ENCODE peak calls at places on chromosomes 5 and 9, in six cellular contexts. T is ovary, B is HepG2, H is tibial nerve, N is A549, L is transverse colon. M is an unnamed sample.

GRCh38 chr5:179406031-179406681 is 60.9 kb upstream of the ADAMTS2 start:
- DNase-seq in N (no peak), T (no peak), L (no peak), H (peak), B (no peak), M (peak)

GRCh38 chr9:127181595-127182190 is 59.3 kb upstream of the ANGPTL2 start:
- DNase-seq in H (no peak), N (no peak), B (no peak), L (peak), T (peak), M (peak)

GRCh38 chr9:8589476-8589875 is 789.9 kb upstream of the DMAC1 start:
- DNase-seq in N (no peak), B (no peak), T (no peak), L (no peak), H (no peak), M (no peak)

GRCh38 chr9:116643691-116644090 is 43.4 kb upstream of the TRIM32 start:
- DNase-seq in B (no peak), T (no peak), H (no peak), L (no peak), N (no peak), M (no peak)

GRCh38 chr5:11377896-11378295 is 526.4 kb downstream of the CTNND2 start:
- DNase-seq in L (no peak), T (no peak), N (no peak), B (no peak), H (no peak), M (no peak)

GRCh38 chr5:91840412-91840811 is 457.3 kb upstream of the ARRDC3 start:
- DNase-seq in L (no peak), B (no peak), N (no peak), H (no peak), T (no peak), M (no peak)

GRCh38 chr5:14742427-14743010 is 78.0 kb downstream of the OTULIN start:
- DNase-seq in L (no peak), B (no peak), T (no peak), H (no peak), N (no peak), M (no peak)

GRCh38 chr9:9212963-9213362 is 1399.8 kb downstream of the PTPRD start:
- DNase-seq in B (no peak), L (no peak), N (no peak), H (no peak), T (no peak), M (no peak)

GRCh38 chr9:33044677-33045282 is 19.7 kb downstream of the DNAJA1 start:
- DNase-seq in B (no peak), N (peak), T (peak), H (no peak), L (peak), M (no peak)

GRCh38 chr9:85742630-85742928 is 825 bp upstream of the AGTPBP1 start:
- DNase-seq in L (no peak), N (no peak), T (no peak), B (no peak), H (no peak), M (no peak)

GRCh38 chr9:98550206-98550820 is 158.4 kb downstream of the GABBR2 start:
- DNase-seq in B (no peak), T (no peak), H (no peak), L (no peak), N (no peak), M (no peak)

GRCh38 chr5:126139773-126140172 is 283.4 kb upstream of the GRAMD2B start:
- DNase-seq in N (no peak), H (no peak), L (no peak), T (no peak), B (no peak), M (no peak)

GRCh38 chr5:105508519-105508918 is 1945.9 kb upstream of the NUDT12 start:
- DNase-seq in T (no peak), L (no peak), H (no peak), B (no peak), N (no peak), M (no peak)

GRCh38 chr5:404666-405241 is 38.2 kb upstream of the EXOC3 start:
- DNase-seq in T (peak), N (no peak), H (no peak), B (no peak), L (no peak), M (peak)

GRCh38 chr9:136075134-136075841 is 19.8 kb downstream of the NACC2 start:
- DNase-seq in H (no peak), N (no peak), L (no peak), B (no peak), T (no peak), M (no peak)

GRCh38 chr9:114958021-114958846 is 27.8 kb upstream of the TNFSF8 start:
- DNase-seq in T (no peak), L (peak), N (no peak), H (peak), B (no peak), M (peak)

GRCh38 chr5:124737651-124738050 is 8.8 kb downstream of the ZNF608 start:
- DNase-seq in L (no peak), B (no peak), N (no peak), H (no peak), T (no peak), M (no peak)

GRCh38 chr5:67238191-67238590 is 41.6 kb upstream of the CD180 start:
- DNase-seq in L (no peak), H (no peak), N (no peak), B (no peak), T (no peak), M (no peak)

GRCh38 chr5:157049605-157050004 is 9.3 kb downstream of the HAVCR1 start:
- DNase-seq in L (no peak), T (no peak), B (peak), H (no peak), N (peak), M (no peak)

GRCh38 chr5:107705390-107706014 is 34.8 kb upstream of the EFNA5 start:
- DNase-seq in L (no peak), B (no peak), H (no peak), T (no peak), N (no peak), M (no peak)

GRCh38 chr5:7904170-7904569 is 35.2 kb downstream of the MTRR start:
- DNase-seq in T (no peak), H (no peak), N (peak), B (peak), L (no peak), M (no peak)

GRCh38 chr9:82890865-82891264 is 172.1 kb downstream of the RASEF start:
- DNase-seq in N (no peak), B (no peak), L (no peak), H (no peak), T (no peak), M (no peak)

GRCh38 chr5:54985301-54986268 is at the start of gene ESM1:
- DNase-seq in B (no peak), L (no peak), N (no peak), T (no peak), H (no peak), M (no peak)

GRCh38 chr5:51987679-51988209 is 604.5 kb downstream of the ISL1 start:
- DNase-seq in L (no peak), N (no peak), B (no peak), H (no peak), T (no peak), M (no peak)

GRCh38 chr9:83932001-83932400 is 10.8 kb upstream of the KIF27 start:
- DNase-seq in T (no peak), H (no peak), N (no peak), B (no peak), L (no peak), M (no peak)

GRCh38 chr5:160744253-160745112 is 107.5 kb downstream of the ATP10B start:
- DNase-seq in T (no peak), B (no peak), H (no peak), N (no peak), L (no peak), M (no peak)

GRCh38 chr5:141814064-141814982 is 63.9 kb downstream of the PCDH1 start:
- DNase-seq in B (peak), H (no peak), N (peak), L (peak), T (no peak), M (no peak)

GRCh38 chr5:147935032-147935431 is 28.7 kb upstream of the C5orf46 start:
- DNase-seq in N (peak), H (peak), B (peak), L (no peak), T (no peak), M (no peak)

DNA sequence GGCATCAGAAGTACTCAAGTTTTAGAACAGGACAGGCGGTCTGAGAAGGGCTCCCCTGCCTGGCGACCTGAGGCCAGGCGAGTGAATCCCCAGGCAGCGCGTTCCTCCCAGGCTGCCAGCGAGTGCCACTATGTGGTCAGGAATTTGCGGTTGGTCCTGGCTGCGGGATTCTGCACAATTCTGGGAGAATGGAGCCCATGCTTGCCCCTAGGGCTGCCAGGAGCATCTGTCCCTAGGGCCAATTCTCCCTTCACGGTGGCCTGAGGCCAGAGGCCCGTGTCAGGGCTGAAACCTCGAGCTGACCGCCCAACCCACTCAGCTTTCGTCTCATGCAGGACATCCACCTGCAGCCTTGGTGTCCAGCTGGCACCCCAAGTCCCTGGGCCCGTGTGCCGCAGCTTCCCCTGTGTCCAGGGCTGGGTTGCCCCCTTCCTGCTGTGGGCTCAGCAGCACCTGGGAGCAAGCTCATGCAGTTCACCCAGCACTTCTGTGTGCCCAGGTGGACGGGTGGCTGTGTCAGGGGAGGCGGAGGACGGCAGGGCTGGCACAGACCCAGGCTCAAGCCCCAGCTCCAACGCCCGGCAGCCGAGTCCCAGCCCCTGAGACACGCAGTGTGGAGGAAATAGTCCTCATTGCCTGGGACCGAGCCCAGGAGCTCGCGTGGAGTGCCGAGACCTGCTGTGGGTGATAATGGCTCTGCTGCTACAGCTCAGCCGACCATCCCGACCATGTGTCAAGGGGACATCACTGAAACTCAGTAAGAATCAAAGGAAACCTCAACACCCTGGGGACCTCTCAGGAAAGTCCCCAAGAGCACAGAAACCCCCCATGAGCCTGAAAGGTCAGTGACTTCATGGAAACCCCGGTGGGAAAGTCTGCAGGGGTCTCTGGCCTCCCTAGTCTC is 39.1 kb downstream of the LPCAT1 start:
- DNase-seq in N (no peak), B (no peak), T (no peak), H (no peak), L (no peak), M (no peak)
- TF ChIP-seq POLR2A in N (no peak), B (no peak), T (no peak), H (no peak), L (no peak), M (no peak)

GRCh38 chr9:133992780-133993634 is 883 bp upstream of the VAV2 start:
- DNase-seq in H (peak), N (peak), B (peak), L (peak), T (peak), M (peak)

GRCh38 chr9:133996531-133997520 is 4.7 kb upstream of the VAV2 start:
- DNase-seq in L (no peak), N (no peak), H (no peak), B (no peak), T (no peak), M (no peak)

GRCh38 chr9:133994359-133995011 is 2.4 kb upstream of the VAV2 start:
- DNase-seq in N (peak), B (peak), T (peak), H (peak), L (peak), M (peak)

GRCh38 chr9:133993635-133994253 is 1.6 kb upstream of the VAV2 start:
- DNase-seq in L (no peak), H (no peak), B (no peak), T (no peak), N (no peak), M (no peak)

DNA sequence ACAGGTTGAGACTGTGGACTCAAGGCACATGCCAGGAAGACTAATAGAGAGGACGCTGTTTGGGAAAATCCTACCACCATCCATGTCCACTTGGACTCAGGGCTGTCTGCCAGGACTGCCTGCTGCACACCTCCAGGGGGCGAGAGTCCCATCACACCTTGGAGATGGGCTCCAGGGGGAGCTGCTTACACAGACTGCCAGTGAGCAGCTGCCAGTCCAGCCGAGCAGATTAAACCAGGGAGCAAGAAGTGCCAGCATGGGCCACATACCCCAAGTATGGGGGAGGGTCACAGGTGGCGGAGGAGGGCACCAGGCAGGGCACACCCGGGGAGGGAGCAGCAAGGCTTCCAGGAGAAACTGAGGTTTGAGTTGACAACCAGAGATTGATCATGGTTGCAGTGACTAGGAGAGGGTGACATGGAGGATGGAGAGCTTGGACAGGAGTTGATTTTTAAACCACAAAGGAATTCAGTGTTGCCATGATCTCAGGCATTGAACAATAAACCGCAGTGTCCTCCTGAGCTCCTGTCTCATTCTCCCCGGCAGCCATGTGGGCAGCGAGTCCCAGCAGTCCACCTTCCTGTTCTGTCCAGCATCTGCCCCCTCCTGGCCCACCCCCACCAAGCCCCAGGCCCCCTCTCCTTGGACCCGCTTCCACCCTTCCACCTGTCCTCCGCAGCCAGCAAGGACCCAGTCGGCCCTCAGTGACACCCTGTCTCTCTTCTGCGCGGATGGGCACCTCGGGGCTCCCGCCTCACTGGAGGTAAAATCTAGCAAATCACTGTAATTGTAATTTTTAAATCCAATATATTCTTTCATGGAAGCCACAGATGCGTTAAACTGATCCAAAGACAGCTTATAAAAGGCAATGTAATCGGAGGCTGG is 3.1 kb upstream of the VAV2 start:
- DNase-seq in H (no peak), N (peak), T (no peak), L (no peak), B (peak), M (no peak)
- TF ChIP-seq CTCF in H (no peak), N (no peak), T (no peak), L (no peak), B (peak), M (no peak)

DNA sequence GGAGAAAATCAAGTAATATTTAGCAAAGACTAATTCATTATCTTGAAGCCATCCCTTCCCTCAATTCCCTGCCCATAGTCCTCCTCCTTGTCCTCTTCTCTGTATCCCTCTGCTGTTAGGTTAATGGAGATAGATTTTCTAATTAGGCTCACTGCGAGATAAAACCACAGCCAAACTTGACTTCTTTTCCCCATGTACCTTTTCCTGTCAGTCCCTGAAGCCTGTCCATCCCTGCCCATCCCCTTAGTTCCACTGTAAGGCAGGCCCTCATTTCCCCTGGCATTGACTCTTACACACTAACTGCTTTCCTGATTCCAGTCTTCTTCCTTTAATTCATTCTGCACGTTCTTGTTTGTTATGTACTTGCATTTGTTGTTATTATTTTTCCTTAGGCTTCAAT is 1.2 kb downstream of the TLR4 start:
- DNase-seq in B (no peak), L (no peak), H (no peak), N (no peak), T (no peak), M (no peak)
- H3K4me3 ChIP-seq in B (no peak), L (peak), H (peak), N (no peak), T (no peak), M (no peak)

GRCh38 chr5:62576570-62577172 is 1.9 kb upstream of the LRRC70 start:
- DNase-seq in B (no peak), H (no peak), L (no peak), T (no peak), N (no peak), M (no peak)
- TF ChIP-seq POLR2A in B (no peak), H (no peak), L (no peak), T (no peak), N (no peak), M (no peak)